ENCODE peak calls at places on chromosomes 12 and 14, in eight cellular contexts. O is upper lobe of left lung, F is B cell, C is endothelial cell, S is omental fat pad, Y is fibroblast of pulmonary artery, V is AG09319, A is testis. D is an unnamed sample.

GRCh38 chr12:120064054-120064940 is 52.3 kb downstream of the RAB35 start:
- DNase-seq in O (no peak), C (peak; percentile 14), S (no peak), V (no peak), A (no peak), Y (peak; percentile 7), F (no peak), D (no peak)

GRCh38 chr14:95240859-95241813 is 78.6 kb downstream of the CLMN start:
- DNase-seq in F (no peak), C (no peak), V (no peak), A (no peak), S (no peak), Y (no peak), O (no peak), D (no peak)

GRCh38 chr12:18468521-18469075 is 207.3 kb downstream of the PIK3C2G start:
- DNase-seq in O (no peak), V (no peak), C (no peak), A (no peak), F (no peak), S (no peak), Y (no peak), D (no peak)

GRCh38 chr12:15186593-15186992 is 34.6 kb downstream of the RERG start:
- DNase-seq in Y (no peak), F (no peak), C (no peak), S (no peak), A (no peak), V (no peak), O (no peak), D (no peak)

GRCh38 chr14:37466623-37467088 is 128.4 kb downstream of the FOXA1 start:
- DNase-seq in A (no peak), F (no peak), S (no peak), Y (peak; percentile 13), V (no peak), C (no peak), O (no peak), D (no peak)

GRCh38 chr12:65524666-65525065 is 246.2 kb downstream of the MSRB3 start:
- DNase-seq in V (peak; percentile 69), S (no peak), F (no peak), Y (peak; percentile 75), A (no peak), C (no peak), O (no peak), D (no peak)

GRCh38 chr12:103373088-103373523 is 122.7 kb downstream of the C12orf42 start:
- DNase-seq in O (peak; percentile 28), C (no peak), A (no peak), V (no peak), F (no peak), S (no peak), Y (no peak), D (no peak)

GRCh38 chr12:53325539-53326061 is 4.2 kb upstream of the AAAS start:
- DNase-seq in C (peak; percentile 56), O (peak; percentile 51), A (peak; percentile 33), Y (no peak), V (no peak), S (no peak), F (peak; percentile 50), D (no peak)

DNA sequence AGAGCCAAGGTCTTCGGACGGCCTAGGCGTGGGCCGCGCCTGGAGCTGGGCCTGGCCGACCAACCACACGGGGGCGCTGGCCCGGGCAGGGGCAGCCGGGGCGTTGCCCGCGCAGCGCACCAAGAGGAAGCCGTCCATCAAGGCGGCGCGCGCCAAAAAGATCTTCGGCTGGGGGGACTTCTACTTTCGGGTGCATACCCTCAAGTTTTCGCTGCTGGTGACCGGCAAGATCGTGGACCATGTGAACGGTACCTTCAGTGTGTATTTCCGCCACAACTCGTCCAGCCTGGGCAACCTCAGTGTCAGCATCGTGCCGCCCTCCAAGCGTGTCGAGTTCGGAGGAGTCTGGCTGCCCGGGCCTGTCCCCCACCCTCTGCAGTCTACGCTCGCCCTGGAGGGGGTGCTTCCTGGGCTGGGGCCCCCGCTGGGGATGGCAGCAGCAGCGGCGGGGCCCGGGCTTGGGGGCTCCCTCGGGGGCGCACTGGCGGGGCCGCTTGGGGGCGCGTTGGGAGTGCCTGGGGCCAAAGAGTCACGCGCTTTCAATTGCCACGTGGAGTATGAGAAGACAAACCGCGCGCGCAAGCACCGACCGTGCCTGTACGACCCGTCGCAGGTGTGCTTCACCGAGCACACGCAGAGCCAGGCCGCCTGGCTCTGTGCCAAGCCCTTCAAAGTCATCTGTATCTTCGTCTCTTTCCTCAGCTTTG is 4.4 kb upstream of the SHMT2 start:
- DNase-seq in O (peak; percentile 65), C (peak; percentile 80), S (no peak), A (no peak), Y (no peak), F (peak; percentile 89), V (no peak), D (no peak)
- TF ChIP-seq CTCF in O (peak; percentile 83), C (peak; percentile 87), S (peak; percentile 32), A (peak; percentile 31), Y (peak; percentile 19), F (peak; percentile 71), V (peak; percentile 6), D (no peak)

GRCh38 chr14:77325746-77326094 is 4.9 kb downstream of the GSTZ1 start:
- DNase-seq in O (no peak), A (no peak), V (no peak), F (no peak), Y (no peak), C (no peak), S (no peak), D (no peak)
- TF ChIP-seq CTCF in O (no peak), A (no peak), V (no peak), F (no peak), Y (no peak), C (no peak), S (no peak), D (no peak)

GRCh38 chr14:71311061-71311460 is 403.8 kb downstream of the PCNX1 start:
- DNase-seq in V (no peak), C (no peak), O (no peak), F (no peak), S (no peak), Y (no peak), A (no peak), D (no peak)

GRCh38 chr14:71314717-71315116 is 407.5 kb downstream of the PCNX1 start:
- DNase-seq in C (no peak), O (no peak), S (no peak), F (no peak), Y (no peak), A (no peak), V (no peak), D (no peak)

GRCh38 chr14:71308671-71309070 is 401.4 kb downstream of the PCNX1 start:
- DNase-seq in Y (no peak), F (no peak), V (no peak), O (no peak), S (no peak), C (no peak), A (no peak), D (no peak)

GRCh38 chr14:71304588-71305133 is 397.4 kb downstream of the PCNX1 start:
- DNase-seq in F (no peak), C (no peak), V (no peak), Y (no peak), O (no peak), S (no peak), A (no peak), D (no peak)

GRCh38 chr14:71309756-71310155 is 402.5 kb downstream of the PCNX1 start:
- DNase-seq in A (no peak), S (no peak), Y (no peak), V (no peak), F (no peak), O (no peak), C (no peak), D (no peak)
- TF ChIP-seq CTCF in A (no peak), S (no peak), Y (peak; percentile 6), V (no peak), F (no peak), O (no peak), C (no peak), D (no peak)

DNA sequence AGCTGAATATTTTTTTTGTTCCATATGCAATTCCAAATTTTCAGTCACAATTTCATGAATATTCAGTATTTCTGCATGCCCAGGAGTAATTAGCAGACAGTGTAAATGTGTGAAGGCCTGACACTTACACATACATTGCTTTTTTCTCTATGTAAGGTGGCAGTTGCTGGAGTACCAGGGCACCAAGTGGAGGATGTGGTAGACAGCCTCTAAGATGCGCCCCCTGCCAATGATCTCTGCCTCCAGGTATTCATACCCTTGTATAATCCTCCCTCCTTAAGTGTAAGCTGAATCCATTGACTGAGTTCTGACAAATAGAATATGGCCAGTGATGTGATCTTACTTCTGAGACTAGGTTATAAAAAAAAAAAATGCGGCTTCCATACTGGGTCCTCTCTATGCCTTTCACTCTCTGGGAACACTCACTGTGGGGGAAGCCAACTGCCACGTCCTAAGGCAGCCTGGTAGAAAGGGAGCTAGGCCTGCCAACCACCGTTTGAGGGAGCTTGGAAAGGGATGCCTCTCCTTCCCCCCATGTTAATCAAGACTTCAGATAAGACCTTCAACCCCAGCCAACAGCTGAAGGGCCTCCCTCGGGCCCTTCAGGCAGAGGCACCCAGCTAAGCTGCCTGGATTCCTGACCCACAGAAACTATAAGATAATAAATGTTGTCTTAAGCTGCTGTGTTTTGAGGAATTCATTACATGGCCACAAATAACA is 62.6 kb upstream of the PTGR2 start:
- DNase-seq in Y (no peak), V (no peak), S (no peak), A (no peak), C (no peak), F (no peak), O (peak; percentile 9), D (no peak)
- TF ChIP-seq CTCF in Y (no peak), V (no peak), S (no peak), A (no peak), C (no peak), F (no peak), O (no peak), D (no peak)

GRCh38 chr14:104473244-104473565 is 106.4 kb upstream of the C14orf180 start:
- DNase-seq in C (no peak), Y (no peak), O (no peak), F (no peak), A (no peak), V (no peak), S (no peak), D (no peak)
- TF ChIP-seq CTCF in C (no peak), Y (no peak), O (no peak), F (no peak), A (no peak), V (no peak), S (no peak), D (no peak)

GRCh38 chr12:55515696-55516095 is 23.5 kb downstream of the OR6C68 start:
- DNase-seq in F (no peak), S (no peak), Y (no peak), A (no peak), C (no peak), V (no peak), O (no peak), D (no peak)
- TF ChIP-seq CTCF in F (no peak), S (no peak), Y (no peak), A (no peak), C (no peak), V (no peak), O (no peak), D (no peak)

DNA sequence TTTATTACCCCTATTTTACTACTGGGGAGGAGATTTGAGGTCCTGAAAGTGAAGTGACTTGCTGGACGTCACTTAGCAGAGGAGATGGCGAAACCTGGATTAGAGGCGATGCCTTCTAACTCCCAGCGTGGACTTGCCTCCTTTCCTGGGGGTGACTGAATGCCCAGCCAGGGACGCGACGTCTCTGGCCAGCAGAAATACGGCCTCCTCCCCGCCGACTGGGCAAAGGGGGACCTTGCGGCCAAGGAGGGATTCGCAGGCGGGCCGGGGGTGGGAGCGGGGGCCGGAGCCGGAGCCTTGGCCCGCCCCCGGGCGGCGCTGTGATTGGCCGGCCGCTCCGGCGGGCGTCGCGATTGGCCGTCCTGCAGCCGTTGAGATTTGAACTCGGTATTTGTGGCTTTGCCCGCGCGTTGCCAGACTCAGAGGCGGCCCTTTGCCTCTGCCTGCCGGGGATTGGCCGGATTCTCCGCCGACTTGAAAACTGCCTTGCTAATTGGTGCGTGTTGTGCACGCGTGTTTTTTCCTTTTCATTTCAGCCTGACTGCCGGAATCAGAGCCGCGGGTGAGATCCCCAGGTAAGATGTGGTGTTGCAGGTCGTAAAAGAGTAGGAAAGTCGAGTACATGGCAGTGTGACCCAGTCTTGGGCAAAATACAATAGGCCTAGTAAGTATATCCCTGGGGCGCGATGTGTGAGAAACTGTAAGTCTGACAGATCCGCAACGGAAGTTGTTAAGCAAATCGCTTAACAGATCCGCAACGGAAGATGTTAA is at the start of gene NCAPD2:
- DNase-seq in A (peak; percentile 98), Y (peak; percentile 96), F (peak; percentile 95), V (peak; percentile 85), C (peak; percentile 94), O (peak; percentile 99), S (peak; percentile 80), D (peak; percentile 92)
- TF ChIP-seq CTCF in A (peak; percentile 67), Y (no peak), F (peak; percentile 22), V (peak; percentile 1), C (peak; percentile 33), O (peak; percentile 83), S (peak; percentile 37), D (peak; percentile 23)